ENCODE peak calls at places on chromosomes 7 and 10, in nine cellular contexts. A is pancreas, I is fibroblast of lung, Y is psoas muscle, B is neural progenitor cell, N is mammary epithelial cell, O is colonic mucosa, G is ovary, J is breast epithelium. Q is an unnamed sample. For H3K36me3, the result is how much of the 10 kb centered on the place peaks cover.

GRCh38 chr10:31876616-31877352 is 51.8 kb downstream of the ARHGAP12 start:
- DNase-seq in A (no peak), I (no peak), Y (no peak), B (no peak), N (no peak), O (no peak), G (no peak), J (no peak), Q (no peak)

GRCh38 chr7:47453093-47454056 is 128.5 kb downstream of the TNS3 start:
- DNase-seq in A (peak), I (peak), Y (peak), B (no peak), N (peak), O (no peak), G (peak), J (peak), Q (no peak)

GRCh38 chr7:153444591-153444990 is 607.6 kb upstream of the DPP6 start:
- DNase-seq in A (no peak), I (no peak), Y (no peak), B (no peak), N (no peak), O (no peak), G (no peak), J (no peak), Q (no peak)

GRCh38 chr10:11867497-11867896 is 44.3 kb downstream of the PROSER2 start:
- DNase-seq in A (no peak), I (no peak), Y (no peak), B (no peak), N (no peak), O (no peak), G (no peak), J (no peak), Q (no peak)

GRCh38 chr10:132679640-132680039 is 106.3 kb downstream of the NKX6-2 start:
- DNase-seq in A (no peak), I (no peak), Y (peak), B (no peak), N (no peak), O (no peak), G (no peak), J (no peak), Q (no peak)

GRCh38 chr10:114526112-114526496 is 121.8 kb upstream of the AFAP1L2 start:
- DNase-seq in A (no peak), I (peak), Y (no peak), B (no peak), N (no peak), O (no peak), G (no peak), J (no peak), Q (no peak)

GRCh38 chr10:76303682-76304316 is 872.4 kb downstream of the LRMDA start:
- DNase-seq in A (peak), I (peak), Y (peak), B (peak), N (peak), O (peak), G (peak), J (peak), Q (no peak)

GRCh38 chr7:103929808-103930415 is 59.5 kb downstream of the RELN start:
- DNase-seq in A (no peak), I (no peak), Y (no peak), B (no peak), N (peak), O (no peak), G (no peak), J (no peak), Q (no peak)

GRCh38 chr7:31017036-31017747 is 34.9 kb upstream of the ADCYAP1R1 start:
- DNase-seq in A (no peak), I (no peak), Y (no peak), B (no peak), N (no peak), O (no peak), G (no peak), J (no peak), Q (no peak)

GRCh38 chr10:13102002-13102794 is 2.2 kb downstream of the OPTN start:
- DNase-seq in A (no peak), I (peak), Y (peak), B (no peak), N (no peak), O (no peak), G (no peak), J (no peak), Q (no peak)

GRCh38 chr7:113405296-113406056 is 287.1 kb upstream of the SMIM30 start:
- DNase-seq in A (no peak), I (no peak), Y (no peak), B (no peak), N (no peak), O (no peak), G (no peak), J (no peak), Q (no peak)

GRCh38 chr7:156492170-156492569 is 148.4 kb upstream of the RNF32 start:
- DNase-seq in A (no peak), I (no peak), Y (no peak), B (no peak), N (no peak), O (no peak), G (no peak), J (no peak), Q (no peak)

GRCh38 chr10:110873951-110874350 is 2.2 kb downstream of the PDCD4 start:
- DNase-seq in A (no peak), I (no peak), Y (no peak), B (no peak), N (no peak), O (no peak), G (no peak), J (no peak), Q (no peak)

GRCh38 chr7:122532406-122533269 is 166.3 kb downstream of the RNF133 start:
- DNase-seq in A (no peak), I (no peak), Y (no peak), B (peak), N (no peak), O (no peak), G (no peak), J (no peak), Q (no peak)

GRCh38 chr10:50310560-50311174 is 59.4 kb upstream of the ASAH2 start:
- DNase-seq in A (no peak), I (no peak), Y (no peak), B (peak), N (no peak), O (peak), G (no peak), J (no peak), Q (no peak)

GRCh38 chr10:45420453-45421192 is 46.6 kb downstream of the ALOX5 start:
- DNase-seq in A (peak), I (peak), Y (peak), B (no peak), N (peak), O (peak), G (peak), J (peak), Q (peak)

GRCh38 chr10:126634347-126634746 is 36.1 kb downstream of the C10orf90 start:
- DNase-seq in A (no peak), I (no peak), Y (no peak), B (no peak), N (no peak), O (no peak), G (no peak), J (no peak), Q (no peak)

GRCh38 chr10:89302628-89303027 is 782 bp downstream of the IFIT2 start:
- DNase-seq in A (no peak), I (no peak), Y (no peak), B (no peak), N (peak), O (no peak), G (no peak), J (no peak), Q (no peak)

GRCh38 chr10:84126785-84127167 is 12.5 kb upstream of the GHITM start:
- DNase-seq in A (no peak), I (no peak), Y (no peak), B (no peak), N (no peak), O (no peak), G (no peak), J (no peak), Q (no peak)

GRCh38 chr7:9945882-9946281 is 1027.8 kb upstream of the PHF14 start:
- DNase-seq in A (no peak), I (peak), Y (no peak), B (no peak), N (no peak), O (no peak), G (no peak), J (no peak), Q (no peak)

GRCh38 chr10:16965740-16966447 is 148.7 kb upstream of the RSU1 start:
- DNase-seq in A (no peak), I (peak), Y (no peak), B (peak), N (peak), O (no peak), G (no peak), J (no peak), Q (no peak)

GRCh38 chr10:22805304-22805703 is 90.9 kb upstream of the PIP4K2A start:
- DNase-seq in A (peak), I (peak), Y (peak), B (no peak), N (no peak), O (no peak), G (no peak), J (no peak), Q (no peak)

GRCh38 chr7:90473819-90474218 is 4.4 kb downstream of the PTTG1IP2 start:
- DNase-seq in A (no peak), I (peak), Y (no peak), B (no peak), N (peak), O (no peak), G (no peak), J (no peak), Q (no peak)

GRCh38 chr10:110158051-110159005 is 49.1 kb upstream of the MXI1 start:
- DNase-seq in A (no peak), I (no peak), Y (no peak), B (no peak), N (no peak), O (no peak), G (no peak), J (no peak), Q (no peak)

GRCh38 chr10:12400266-12400931 is 51.1 kb downstream of the CAMK1D start:
- DNase-seq in A (no peak), I (peak), Y (no peak), B (no peak), N (no peak), O (no peak), G (no peak), J (no peak), Q (no peak)

GRCh38 chr7:112009081-112009480 is 197.1 kb downstream of the DOCK4 start:
- DNase-seq in A (no peak), I (peak), Y (no peak), B (no peak), N (peak), O (no peak), G (no peak), J (no peak), Q (no peak)

GRCh38 chr7:134954197-134955082 is 31.9 kb upstream of the AGBL3 start:
- DNase-seq in A (no peak), I (no peak), Y (no peak), B (peak), N (no peak), O (no peak), G (no peak), J (no peak), Q (no peak)
- H3K36me3 ChIP-seq in A (under half), I (under half), Y (under half), B (under half), N (under half), O (under half), G (under half), J (under half), Q (under half)

GRCh38 chr7:36245900-36246299 is 92.8 kb downstream of the EEPD1 start:
- DNase-seq in A (no peak), I (no peak), Y (no peak), B (no peak), N (no peak), O (no peak), G (no peak), J (no peak), Q (no peak)
- H3K4me3 ChIP-seq in A (no peak), I (no peak), Y (no peak), B (no peak), N (no peak), O (no peak), G (no peak), J (no peak), Q (no peak)

GRCh38 chr7:106982415-106982814 is 62.1 kb upstream of the PRKAR2B start:
- DNase-seq in A (no peak), I (peak), Y (no peak), B (no peak), N (no peak), O (no peak), G (peak), J (no peak), Q (no peak)

GRCh38 chr7:106980358-106980685 is 64.2 kb upstream of the PRKAR2B start:
- DNase-seq in A (no peak), I (no peak), Y (no peak), B (no peak), N (no peak), O (no peak), G (no peak), J (no peak), Q (no peak)

GRCh38 chr7:106978425-106979386 is 65.8 kb upstream of the PRKAR2B start:
- DNase-seq in A (no peak), I (no peak), Y (no peak), B (no peak), N (no peak), O (no peak), G (no peak), J (no peak), Q (no peak)

GRCh38 chr7:106984034-106984433 is 60.5 kb upstream of the PRKAR2B start:
- DNase-seq in A (no peak), I (no peak), Y (no peak), B (no peak), N (no peak), O (no peak), G (no peak), J (no peak), Q (no peak)

GRCh38 chr7:106979551-106980357 is 64.8 kb upstream of the PRKAR2B start:
- DNase-seq in A (no peak), I (no peak), Y (no peak), B (peak), N (no peak), O (no peak), G (peak), J (no peak), Q (no peak)
- H3K27ac ChIP-seq in A (no peak), I (no peak), Y (no peak), B (no peak), N (no peak), O (no peak), G (peak), J (no peak), Q (no peak)

GRCh38 chr7:6128205-6128604 is 97.0 kb downstream of the ANKRD61 start:
- DNase-seq in A (no peak), I (peak), Y (no peak), B (no peak), N (no peak), O (no peak), G (no peak), J (no peak), Q (no peak)
- H3K36me3 ChIP-seq in A (under half), I (under half), Y (under half), B (under half), N (under half), O (under half), G (under half), J (under half), Q (under half)

GRCh38 chr7:41758321-41758720 is 55.4 kb upstream of the INHBA start:
- DNase-seq in A (no peak), I (no peak), Y (no peak), B (no peak), N (no peak), O (no peak), G (no peak), J (no peak), Q (no peak)

GRCh38 chr7:41755100-41755499 is 52.2 kb upstream of the INHBA start:
- DNase-seq in A (no peak), I (no peak), Y (no peak), B (no peak), N (no peak), O (no peak), G (no peak), J (no peak), Q (no peak)

GRCh38 chr7:41760293-41760692 is 57.4 kb upstream of the INHBA start:
- DNase-seq in A (no peak), I (no peak), Y (no peak), B (no peak), N (no peak), O (no peak), G (no peak), J (no peak), Q (no peak)

GRCh38 chr7:41754046-41754445 is 51.2 kb upstream of the INHBA start:
- DNase-seq in A (no peak), I (peak), Y (no peak), B (no peak), N (peak), O (no peak), G (no peak), J (no peak), Q (no peak)

DNA sequence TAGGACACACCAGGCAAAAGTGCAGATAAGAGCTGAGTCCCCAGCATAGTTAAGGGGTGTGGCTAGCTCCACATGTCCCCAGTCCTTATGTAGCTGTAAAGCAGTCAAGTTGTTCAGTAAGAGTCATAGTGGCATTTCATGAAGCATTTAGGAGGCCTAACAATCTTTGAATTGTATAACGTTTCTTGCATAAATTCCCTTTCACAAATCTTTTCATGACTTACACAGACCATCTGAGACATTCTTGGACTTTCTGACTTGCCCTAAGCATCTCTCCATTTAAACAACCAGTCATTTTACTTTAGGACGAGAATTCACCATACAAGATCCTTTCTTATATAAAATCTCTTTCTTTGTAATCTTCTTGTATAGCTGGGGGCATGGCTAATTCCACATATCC is 53.9 kb upstream of the INHBA start:
- DNase-seq in A (no peak), I (no peak), Y (no peak), B (no peak), N (no peak), O (no peak), G (no peak), J (no peak), Q (no peak)
- H3K4me3 ChIP-seq in A (no peak), I (no peak), Y (no peak), B (no peak), N (no peak), O (no peak), G (no peak), J (no peak), Q (no peak)

DNA sequence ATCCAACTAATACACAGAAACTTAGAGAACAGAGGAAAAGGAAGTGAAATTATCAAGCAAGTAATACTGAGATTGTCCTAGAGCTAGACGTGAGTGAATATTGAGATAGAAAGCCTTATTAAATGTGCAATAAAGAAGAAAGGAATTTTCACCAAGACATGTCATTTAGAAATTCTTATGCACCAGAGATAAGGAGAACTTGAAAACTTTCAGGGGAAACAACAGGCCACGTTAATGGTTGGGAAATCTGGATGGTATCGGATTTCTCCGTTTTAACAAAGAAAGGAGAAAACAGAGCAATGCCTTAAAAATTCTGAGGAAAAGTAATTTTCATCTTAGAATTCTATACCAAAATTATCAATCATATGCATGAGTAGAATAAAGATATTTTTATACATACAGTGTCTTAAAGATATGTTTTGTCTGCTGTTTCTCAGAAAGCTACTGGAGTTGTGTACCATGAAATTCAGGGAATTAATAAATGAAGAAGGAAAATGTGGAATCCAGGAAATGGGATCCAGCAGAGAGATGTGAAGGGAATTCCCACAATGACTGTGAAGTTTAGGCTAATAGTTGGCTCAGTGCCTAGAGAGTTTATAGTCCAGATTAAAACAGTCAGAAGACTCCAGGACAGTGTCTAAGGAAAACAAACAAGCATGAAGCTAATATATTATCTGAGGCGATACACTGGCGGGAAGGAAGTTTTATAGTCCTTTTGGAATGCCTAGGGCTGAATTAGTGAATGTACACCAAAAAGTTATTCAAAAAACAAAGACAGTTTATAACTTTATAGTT is 159.5 kb downstream of the PPP1R9A start:
- DNase-seq in A (no peak), I (peak), Y (no peak), B (no peak), N (no peak), O (no peak), G (no peak), J (no peak), Q (no peak)
- H3K27ac ChIP-seq in A (no peak), I (no peak), Y (no peak), B (no peak), N (no peak), O (no peak), G (no peak), J (no peak), Q (no peak)

DNA sequence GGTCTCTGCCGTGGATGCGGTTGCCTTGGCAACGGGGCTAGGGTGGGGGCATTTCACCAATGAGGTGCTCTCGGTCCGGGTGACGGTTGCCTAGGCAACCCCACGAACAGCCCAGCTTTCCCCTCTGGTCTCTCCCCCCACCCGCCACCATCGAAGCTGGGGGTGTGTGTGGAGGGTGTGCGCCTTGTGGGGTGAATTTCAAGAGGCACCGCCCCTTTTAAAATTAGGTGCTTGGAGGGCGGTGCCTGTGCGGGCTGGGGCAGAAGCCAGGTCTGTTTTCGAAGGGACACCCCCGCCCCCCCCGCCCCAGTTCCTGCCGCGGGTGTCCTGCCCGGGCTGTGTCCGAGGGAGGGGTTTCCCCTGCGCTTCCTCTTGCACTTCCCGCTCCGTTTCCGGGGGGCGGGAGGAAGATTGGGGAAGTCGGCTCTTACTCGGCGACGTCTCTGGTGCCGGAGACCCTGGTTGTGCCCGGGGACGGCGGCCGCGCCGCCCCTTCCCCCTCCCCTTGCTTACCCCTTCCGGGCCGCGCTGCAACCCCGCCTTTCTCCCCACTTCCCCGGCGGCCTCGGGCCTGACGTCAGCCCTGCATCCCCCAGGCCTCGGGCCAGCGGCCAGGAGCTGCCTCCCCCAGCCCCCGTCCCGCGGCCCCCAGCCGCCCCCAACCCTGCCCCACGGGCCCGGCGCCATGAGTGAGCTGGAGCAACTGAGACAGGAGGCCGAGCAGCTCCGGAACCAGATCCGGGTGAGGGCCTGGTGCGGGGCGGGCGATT is 2.2 kb downstream of the GNB2 start:
- DNase-seq in A (peak), I (peak), Y (peak), B (peak), N (peak), O (peak), G (peak), J (peak), Q (peak)
- H3K36me3 ChIP-seq in A (under half), I (under half), Y (under half), B (under half), N (under half), O (under half), G (under half), J (under half), Q (under half)

GRCh38 chr10:71283410-71283809 is 35.6 kb upstream of the SLC29A3 start:
- DNase-seq in A (no peak), I (no peak), Y (no peak), B (no peak), N (no peak), O (no peak), G (no peak), J (no peak), Q (no peak)
- H3K4me3 ChIP-seq in A (no peak), I (no peak), Y (no peak), B (no peak), N (no peak), O (no peak), G (no peak), J (no peak), Q (no peak)

GRCh38 chr7:74059037-74059436 is 24.6 kb upstream of the LIMK1 start:
- DNase-seq in A (no peak), I (no peak), Y (no peak), B (no peak), N (no peak), O (no peak), G (no peak), J (no peak), Q (no peak)
- H3K27ac ChIP-seq in A (no peak), I (no peak), Y (no peak), B (no peak), N (no peak), O (no peak), G (no peak), J (no peak), Q (no peak)

Q was measured in esophagus squamous epithelium.